ENCODE peak calls at places on chromosomes 4 and X, in five cellular contexts. X is mammary epithelial cell, A is cardiac muscle cell, J is neural progenitor cell, G is transverse colon. N is an unnamed sample.

GRCh38 chr4:113355550-113356371 is 306.3 kb downstream of the ANK2 start:
- DNase-seq in X (peak; percentile 95), A (no peak), J (no peak), G (peak; percentile 8), N (no peak)

GRCh38 chr4:154545689-154546088 is 4.5 kb downstream of the PLRG1 start:
- DNase-seq in X (no peak), A (no peak), J (no peak), G (no peak), N (no peak)

GRCh38 chrX:36898301-36898700 is 109.9 kb upstream of the FAM47C start:
- DNase-seq in X (peak; percentile 2), A (peak; percentile 36), J (peak; percentile 24), G (no peak), N (no peak)

GRCh38 chrX:46979340-46979739 is 67.1 kb downstream of the JADE3 start:
- DNase-seq in X (peak; percentile 26), A (no peak), J (no peak), G (no peak), N (no peak)

GRCh38 chr4:3465698-3466671 is 2.9 kb downstream of the DOK7 start:
- DNase-seq in X (no peak), A (peak; percentile 52), J (peak; percentile 76), G (no peak), N (peak; percentile 49)

GRCh38 chrX:24027985-24028384 is 999 bp upstream of the KLHL15 start:
- DNase-seq in X (no peak), A (no peak), J (peak; percentile 27), G (no peak), N (no peak)

GRCh38 chr4:157204634-157205244 is 15.8 kb upstream of the GRIA2 start:
- DNase-seq in X (no peak), A (peak; percentile 30), J (peak; percentile 51), G (peak; percentile 30), N (no peak)

GRCh38 chrX:142251202-142251601 is 46.1 kb upstream of the MAGEC2 start:
- DNase-seq in X (no peak), A (no peak), J (no peak), G (no peak), N (no peak)

GRCh38 chrX:136687457-136687856 is 39.5 kb downstream of the CD40LG start:
- DNase-seq in X (no peak), A (no peak), J (no peak), G (no peak), N (no peak)

GRCh38 chr4:103074598-103075434 is 1.7 kb downstream of the SLC9B2 start:
- DNase-seq in X (no peak), A (no peak), J (no peak), G (no peak), N (no peak)
- H3K27ac ChIP-seq in X (no peak overlapping the region), A (no peak overlapping the region), J (no peak overlapping the region), G (no peak overlapping the region), N (no peak overlapping the region)

GRCh38 chrX:19708683-19709082 is 178.7 kb downstream of the SH3KBP1 start:
- DNase-seq in X (no peak), A (no peak), J (no peak), G (no peak), N (no peak)
- TF ChIP-seq CTCF in X (no peak), A (no peak), J (no peak), G (no peak), N (no peak)

DNA sequence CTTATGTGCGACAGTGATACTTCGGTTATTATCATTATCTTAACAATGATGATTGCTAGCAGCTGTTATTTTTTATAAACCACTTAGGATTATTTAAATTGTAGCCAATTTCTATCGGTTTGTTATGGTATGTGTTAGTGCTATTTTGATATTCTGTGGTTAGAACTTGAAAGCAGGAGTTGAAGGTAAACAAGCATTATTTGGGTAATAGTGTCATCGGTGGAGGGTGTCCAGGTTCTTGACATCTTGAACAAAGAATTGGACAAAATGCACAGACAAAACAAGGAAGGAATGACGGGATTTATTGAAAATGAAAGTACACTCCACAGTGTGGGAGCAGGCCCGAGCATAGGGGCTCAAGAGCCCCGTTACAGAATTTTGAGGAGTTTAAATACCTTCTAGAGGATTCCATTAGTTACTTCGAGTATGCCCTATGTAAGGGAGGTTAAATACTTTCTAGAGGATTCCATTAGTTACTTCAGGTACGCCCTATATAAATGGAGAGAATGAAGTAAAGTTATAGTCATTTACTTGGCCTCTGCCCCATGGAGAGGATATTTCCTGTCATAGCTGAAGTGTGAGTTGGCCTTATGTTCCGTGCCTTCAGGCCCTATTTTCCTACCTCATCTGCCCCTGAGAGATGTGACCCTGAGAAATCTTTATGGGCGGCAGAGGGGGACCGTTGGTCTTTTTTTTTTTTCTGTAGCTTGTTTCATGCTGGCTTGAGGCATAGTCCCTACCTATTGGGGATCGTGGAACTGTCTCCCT is 13.1 kb downstream of the MOB1B start:
- DNase-seq in X (no peak), A (no peak), J (no peak), G (no peak), N (no peak)
- H3K27ac ChIP-seq in X (no peak overlapping the region), A (no peak overlapping the region), J (no peak overlapping the region), G (no peak overlapping the region), N (no peak overlapping the region)

DNA sequence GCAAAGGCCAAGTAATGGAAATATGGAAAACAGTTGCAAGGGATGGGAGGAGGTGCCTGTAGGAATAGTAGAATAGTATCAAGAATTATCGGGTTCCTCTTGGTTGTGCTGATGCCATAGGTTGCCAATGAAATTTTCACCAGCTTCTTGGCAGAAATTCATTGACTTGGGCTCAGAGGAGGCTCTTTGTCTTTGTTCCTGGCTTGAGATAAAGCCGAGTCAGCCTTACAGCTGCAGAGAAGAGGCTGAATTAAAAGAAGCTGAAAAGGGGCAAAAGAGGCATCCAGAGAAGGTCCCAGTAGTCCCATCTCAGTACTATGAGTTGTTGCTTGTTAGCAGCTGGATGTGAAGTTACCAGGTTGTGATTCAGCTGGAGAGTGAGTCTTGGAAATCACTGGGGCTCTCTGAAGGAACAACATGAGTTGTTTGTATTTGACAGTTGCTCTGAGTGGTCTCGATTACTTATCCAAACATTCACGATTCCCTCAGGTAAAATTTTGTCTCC is 59.7 kb downstream of the SMAD1 start:
- DNase-seq in X (peak; percentile 11), A (no peak), J (peak; percentile 21), G (no peak), N (no peak)
- TF ChIP-seq CTCF in X (no peak), A (no peak), J (no peak), G (no peak), N (no peak)

N was measured in psoas muscle.